ENCODE peak calls at places on chromosomes 5 and 9, in four cellular contexts. Q is spleen, G is lung, V is heart right ventricle. M is an unnamed sample.

GRCh38 chr9:34576943-34577634 is 12.4 kb downstream of the CNTFR start:
- DNase-seq in G (no peak), V (no peak), Q (no peak), M (no peak)

GRCh38 chr9:89007568-89007967 is 16.3 kb downstream of the S1PR3 start:
- DNase-seq in V (no peak), G (peak; percentile 18), Q (no peak), M (no peak)

GRCh38 chr5:68565427-68565826 is 349.9 kb downstream of the PIK3R1 start:
- DNase-seq in G (no peak), V (no peak), Q (no peak), M (peak; percentile 83)

GRCh38 chr5:80168388-80169028 is 87.3 kb downstream of the SERINC5 start:
- DNase-seq in G (no peak), V (no peak), Q (no peak), M (no peak)

GRCh38 chr9:81074261-81074660 is 615.1 kb downstream of the TLE1 start:
- DNase-seq in V (no peak), G (no peak), Q (no peak), M (no peak)

GRCh38 chr5:36158144-36158543 is 6.2 kb downstream of the SKP2 start:
- DNase-seq in G (no peak), V (no peak), Q (no peak), M (peak; percentile 87)

GRCh38 chr5:179974946-179975712 is 67.4 kb upstream of the TBC1D9B start:
- DNase-seq in V (peak; percentile 21), G (no peak), Q (peak; percentile 89), M (peak; percentile 11)

GRCh38 chr5:127702913-127703575 is at the start of gene CCDC192:
- DNase-seq in G (no peak), Q (no peak), V (no peak), M (no peak)

GRCh38 chr9:104808030-104808614 is 44.2 kb downstream of the NIPSNAP3B start:
- DNase-seq in Q (no peak), V (no peak), G (no peak), M (peak; percentile 51)

GRCh38 chr9:94011134-94011533 is 56.0 kb upstream of the BARX1 start:
- DNase-seq in G (no peak), V (no peak), Q (no peak), M (no peak)

GRCh38 chr9:110016340-110016739 is 191.6 kb downstream of the C9orf152 start:
- DNase-seq in V (no peak), G (no peak), Q (no peak), M (no peak)

GRCh38 chr9:97848582-97849237 is 4.3 kb upstream of the FOXE1 start:
- DNase-seq in Q (peak; percentile 92), G (peak; percentile 53), V (peak; percentile 35), M (no peak)

GRCh38 chr5:79956173-79956670 is 34.8 kb downstream of the MTX3 start:
- DNase-seq in Q (no peak), G (no peak), V (no peak), M (peak; percentile 37)

GRCh38 chr9:14136047-14136446 is 177.9 kb downstream of the NFIB start:
- DNase-seq in G (no peak), Q (no peak), V (no peak), M (no peak)

GRCh38 chr9:28389411-28389810 is 816.1 kb upstream of the C9orf72 start:
- DNase-seq in Q (no peak), G (no peak), V (no peak), M (no peak)

GRCh38 chr5:16081376-16081775 is 98.2 kb downstream of the MARCHF11 start:
- DNase-seq in V (no peak), Q (no peak), G (no peak), M (no peak)

GRCh38 chr9:69204869-69205268 is 30.8 kb downstream of the TJP2 start:
- DNase-seq in G (peak; percentile 31), V (no peak), Q (no peak), M (no peak)

GRCh38 chr5:17090839-17091238 is 126.6 kb upstream of the BASP1 start:
- DNase-seq in G (no peak), V (no peak), Q (no peak), M (no peak)

GRCh38 chr5:108548684-108549596 is 167.0 kb upstream of the FBXL17 start:
- DNase-seq in G (no peak), V (no peak), Q (no peak), M (no peak)

GRCh38 chr9:112884721-112885120 is 6.0 kb downstream of the SLC46A2 start:
- DNase-seq in G (no peak), V (no peak), Q (no peak), M (no peak)

GRCh38 chr5:10354048-10354872 is 765 bp downstream of the MARCHF6 start:
- DNase-seq in Q (no peak), V (no peak), G (no peak), M (peak; percentile 53)

GRCh38 chr5:144028058-144028457 is 142.4 kb downstream of the YIPF5 start:
- DNase-seq in Q (no peak), V (no peak), G (no peak), M (peak; percentile 57)

GRCh38 chr5:58680503-58680902 is 97.6 kb downstream of the RAB3C start:
- DNase-seq in Q (no peak), G (no peak), V (no peak), M (no peak)
- H3K36me3 ChIP-seq in Q (no peaks in the 10 kb centered on the region), G (no peaks in the 10 kb centered on the region), V (no peaks in the 10 kb centered on the region), M (no peaks in the 10 kb centered on the region)

DNA sequence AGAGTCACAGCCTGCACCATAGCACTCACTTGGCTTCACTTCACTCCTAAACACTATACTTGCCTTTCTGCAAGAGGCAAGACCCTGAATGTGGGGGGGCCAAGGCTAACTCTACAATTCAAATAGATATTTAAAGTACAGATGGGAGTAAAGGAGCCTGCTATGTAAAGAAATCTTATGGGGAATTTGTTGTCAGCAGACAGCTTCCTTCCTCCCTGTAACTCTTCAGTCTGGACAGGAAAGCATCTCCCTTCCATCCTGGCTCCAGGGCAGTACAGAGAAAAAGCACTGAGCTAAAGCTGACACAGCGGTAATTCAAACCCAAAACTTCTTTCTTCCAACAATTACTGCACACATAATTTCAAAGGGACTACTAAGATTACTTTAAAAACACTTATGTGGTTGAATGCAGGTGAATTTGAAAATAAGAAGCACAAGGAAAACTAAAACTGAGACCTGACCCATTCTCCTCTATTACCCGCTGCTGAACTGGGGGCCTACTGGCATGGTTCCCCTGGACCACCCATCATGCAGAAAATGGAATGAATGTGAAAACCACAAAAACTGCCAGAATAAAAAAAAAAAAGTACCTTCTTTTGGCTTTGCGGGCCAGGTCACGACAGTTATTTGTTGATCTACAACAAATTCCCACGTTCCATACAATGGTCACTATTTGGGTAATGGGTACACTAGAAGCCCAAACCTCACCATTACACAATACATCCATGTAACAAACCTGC is 13.4 kb downstream of the VDAC1 start:
- DNase-seq in G (no peak), Q (no peak), V (no peak), M (no peak)
- H3K4me1 ChIP-seq in G (peaks cover 22% of the 10 kb centered on the region), Q (peaks cover 40% of the 10 kb centered on the region), V (peaks cover 55% of the 10 kb centered on the region), M (peaks cover 40% of the 10 kb centered on the region)

GRCh38 chr9:134314039-134314949 is 12.0 kb upstream of the RXRA start:
- DNase-seq in V (peak; percentile 46), G (no peak), Q (peak; percentile 73), M (no peak)
- H3K36me3 ChIP-seq in V (no peaks in the 10 kb centered on the region), G (no peaks in the 10 kb centered on the region), Q (no peaks in the 10 kb centered on the region), M (no peaks in the 10 kb centered on the region)

DNA sequence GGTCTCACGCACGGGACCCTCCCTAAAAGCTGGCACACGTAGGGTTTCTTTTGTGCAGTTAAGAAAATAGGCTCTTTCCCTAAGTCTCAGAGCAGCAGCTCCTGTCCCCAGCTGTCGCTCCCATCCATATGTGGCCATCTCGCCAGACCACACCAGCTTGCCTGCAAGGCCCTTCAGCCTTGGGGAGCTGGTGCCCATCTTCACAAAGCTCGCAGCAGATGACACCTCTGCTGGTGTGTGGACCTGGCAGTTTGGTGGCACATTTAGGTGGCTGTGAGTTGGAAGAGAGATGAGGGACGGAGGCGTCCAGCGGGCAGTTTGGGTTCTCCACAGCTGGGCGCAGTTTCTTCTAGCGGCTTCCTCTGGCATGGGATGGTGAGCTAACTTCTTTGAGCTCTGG is 239.0 kb downstream of the FANCC start:
- DNase-seq in G (no peak), V (no peak), Q (no peak), M (no peak)
- H3K4me1 ChIP-seq in G (peaks cover 5% of the 10 kb centered on the region), V (peaks cover 91% of the 10 kb centered on the region), Q (peaks cover 40% of the 10 kb centered on the region), M (no peaks in the 10 kb centered on the region)

GRCh38 chr5:150519978-150520377 is 12.0 kb downstream of the NDST1 start:
- DNase-seq in G (no peak), V (no peak), Q (no peak), M (no peak)
- H3K36me3 ChIP-seq in G (no peaks in the 10 kb centered on the region), V (peaks cover 8% of the 10 kb centered on the region), Q (peaks cover 40% of the 10 kb centered on the region), M (no peaks in the 10 kb centered on the region)

M was measured in A673.